ENCODE peak calls at places on chromosomes 1 and 21, in nine cellular contexts. G is activated naive CD4-positive, alpha-beta T cell treated with Interleukin-2 at 50 U/mL for 16 hours; V is M059J; M is activated CD4-positive, CD25-positive, alpha-beta regulatory T cell; H is MCF 10A; R is Ammon's horn; J is HFFc6; U is NCI-H1436; X is spleen. I is an unnamed sample.

GRCh38 chr1:21939650-21940374 is 2.7 kb upstream of the HSPG2 start:
- DNase-seq in V (peak), U (no peak), J (peak), R (peak), G (no peak), H (peak), M (no peak), X (no peak), I (peak)

GRCh38 chr1:103416681-103417318 is 108.7 kb upstream of the RNPC3 start:
- DNase-seq in M (no peak), J (peak), X (no peak), G (no peak), R (no peak), V (no peak), U (no peak), H (peak), I (peak)

GRCh38 chr1:206923009-206923960 is 1.5 kb upstream of the FCMR start:
- DNase-seq in M (peak), V (no peak), X (peak), U (no peak), G (peak), J (no peak), R (no peak), H (no peak), I (no peak)

GRCh38 chr1:40939320-40940059 is 40.0 kb upstream of the CTPS1 start:
- DNase-seq in V (no peak), X (peak), R (no peak), U (no peak), M (no peak), H (peak), J (no peak), G (no peak), I (no peak)

GRCh38 chr1:214427871-214428277 is 123.5 kb downstream of the PTPN14 start:
- DNase-seq in G (peak), R (no peak), V (peak), X (peak), J (peak), M (peak), H (peak), U (no peak), I (peak)

GRCh38 chr21:29342394-29342957 is 43.8 kb downstream of the BACH1 start:
- DNase-seq in G (peak), V (peak), H (peak), J (peak), R (peak), U (no peak), M (no peak), X (no peak), I (peak)

GRCh38 chr1:203268901-203269653 is 36.2 kb upstream of the BTG2 start:
- DNase-seq in G (no peak), J (peak), X (peak), M (peak), R (peak), H (peak), U (peak), V (peak), I (peak)

GRCh38 chr1:21124846-21125245 is 51.9 kb downstream of the EIF4G3 start:
- DNase-seq in R (no peak), H (peak), J (peak), U (no peak), X (no peak), M (no peak), V (peak), G (no peak), I (peak)

GRCh38 chr1:63442141-63442475 is 74.7 kb downstream of the ALG6 start:
- DNase-seq in J (peak), M (no peak), G (no peak), R (no peak), X (no peak), H (no peak), U (no peak), V (peak), I (no peak)

GRCh38 chr1:62436039-62436465 is 797 bp upstream of the USP1 start:
- DNase-seq in V (no peak), H (no peak), J (no peak), R (no peak), G (peak), U (no peak), M (peak), X (peak), I (peak)

GRCh38 chr1:65009724-65010420 is 43.5 kb upstream of the JAK1 start:
- DNase-seq in X (no peak), V (peak), J (no peak), M (no peak), G (no peak), H (no peak), R (no peak), U (no peak), I (no peak)

GRCh38 chr21:34625194-34625593 is 10.3 kb upstream of the RCAN1 start:
- DNase-seq in G (no peak), X (no peak), R (no peak), J (no peak), H (no peak), V (no peak), U (no peak), M (no peak), I (no peak)